ENCODE peak calls at places on chromosomes 4 and X, in eight cellular contexts. Q, U, E, Y, P, N, W and F are unnamed samples.

GRCh38 chr4:124409044-124409443 is 303.5 kb downstream of the ANKRD50 start:
- DNase-seq in Q (no peak), U (no peak), E (no peak), Y (no peak), P (no peak), N (no peak), W (no peak), F (no peak)

GRCh38 chr4:124939908-124940307 is 227.4 kb upstream of the ANKRD50 start:
- DNase-seq in Q (no peak), U (no peak), E (no peak), Y (no peak), P (no peak), N (no peak), W (no peak), F (no peak)

GRCh38 chr4:113566015-113566795 is 195.3 kb downstream of the CAMK2D start:
- DNase-seq in Q (no peak), U (no peak), E (no peak), Y (no peak), P (no peak), N (no peak), W (no peak), F (no peak)

GRCh38 chr4:141587897-141588296 is 48.5 kb upstream of the IL15 start:
- DNase-seq in Q (no peak), U (no peak), E (no peak), Y (no peak), P (no peak), N (no peak), W (no peak), F (no peak)

GRCh38 chr4:57303012-57303751 is 193.0 kb upstream of the IGFBP7 start:
- DNase-seq in Q (peak; percentile 23), U (no peak), E (no peak), Y (no peak), P (no peak), N (no peak), W (no peak), F (no peak)

GRCh38 chr4:78018271-78019049 is 38.7 kb upstream of the FRAS1 start:
- DNase-seq in Q (peak; percentile 27), U (no peak), E (no peak), Y (no peak), P (no peak), N (no peak), W (no peak), F (no peak)

GRCh38 chrX:1673337-1673736 is 58.5 kb downstream of the ASMT start:
- DNase-seq in Q (peak; percentile 10), U (no peak), E (peak; percentile 41), Y (peak; percentile 32), P (no peak), N (no peak), W (no peak), F (peak; percentile 44)

GRCh38 chrX:57964975-57965374 is 54.7 kb upstream of the ZXDA start:
- DNase-seq in Q (no peak), U (no peak), E (no peak), Y (no peak), P (no peak), N (no peak), W (no peak), F (no peak)

DNA sequence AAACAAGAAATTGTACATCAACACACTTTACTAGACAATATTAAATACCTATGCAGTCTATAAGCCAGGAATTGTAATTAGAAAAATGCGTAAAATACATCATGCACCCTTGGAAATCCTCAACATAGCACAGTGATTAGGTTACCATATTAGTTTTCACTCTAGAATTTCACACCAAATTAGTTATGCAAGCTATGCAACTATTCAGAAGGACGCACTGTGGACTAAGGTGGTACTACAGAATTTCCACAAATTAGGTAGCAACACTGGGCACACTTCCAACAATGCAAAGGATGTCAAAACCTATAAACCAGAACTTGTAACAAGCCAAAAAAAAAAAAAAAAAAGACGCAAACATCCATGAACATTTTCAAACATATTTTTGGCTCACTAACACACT is 71.1 kb upstream of the ZCCHC13 start:
- DNase-seq in Q (no peak), U (no peak), E (no peak), Y (no peak), P (no peak), N (no peak), W (no peak), F (peak; percentile 32)
- TF ChIP-seq CTCF in Q (no peak), U (no peak), E (peak; percentile 33), Y (peak; percentile 35), P (peak; percentile 19), N (no peak), W (no peak), F (no peak)

GRCh38 chrX:10603612-10604011 is 16.8 kb downstream of the MID1 start:
- DNase-seq in Q (no peak), U (no peak), E (no peak), Y (no peak), P (no peak), N (no peak), W (no peak), F (no peak)

GRCh38 chrX:10600479-10600878 is 19.9 kb downstream of the MID1 start:
- DNase-seq in Q (no peak), U (no peak), E (no peak), Y (no peak), P (no peak), N (no peak), W (no peak), F (no peak)

GRCh38 chrX:10602646-10603045 is 17.7 kb downstream of the MID1 start:
- DNase-seq in Q (no peak), U (no peak), E (no peak), Y (no peak), P (no peak), N (no peak), W (no peak), F (no peak)

GRCh38 chrX:10598540-10598939 is 21.8 kb downstream of the MID1 start:
- DNase-seq in Q (peak; percentile 31), U (no peak), E (no peak), Y (no peak), P (no peak), N (no peak), W (no peak), F (no peak)

DNA sequence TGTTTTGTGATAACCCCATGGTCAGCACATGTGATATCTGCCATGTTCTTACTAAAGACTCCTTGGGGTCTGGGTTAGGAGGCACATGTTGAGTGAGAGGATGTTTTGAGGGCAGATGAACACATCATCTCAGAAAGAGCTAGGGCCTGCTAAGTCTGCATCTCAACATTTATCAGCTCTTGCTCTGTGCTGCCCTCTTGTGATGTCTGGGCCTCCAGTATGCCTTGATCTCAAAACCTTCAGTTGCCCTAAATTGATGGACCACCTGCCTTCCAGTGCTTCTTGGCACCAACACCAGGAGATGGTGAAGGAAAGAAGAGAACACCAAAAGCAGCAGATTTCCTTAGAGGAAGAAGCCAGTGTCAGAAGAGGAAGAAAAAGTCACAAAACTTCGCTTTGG is 22.5 kb downstream of the MID1 start:
- DNase-seq in Q (peak; percentile 19), U (no peak), E (no peak), Y (peak; percentile 48), P (no peak), N (no peak), W (no peak), F (peak; percentile 56)
- TF ChIP-seq CTCF in Q (peak; percentile 43), U (peak; percentile 72), E (peak; percentile 49), Y (no peak), P (peak; percentile 24), N (peak; percentile 39), W (no peak), F (peak; percentile 48)

DNA sequence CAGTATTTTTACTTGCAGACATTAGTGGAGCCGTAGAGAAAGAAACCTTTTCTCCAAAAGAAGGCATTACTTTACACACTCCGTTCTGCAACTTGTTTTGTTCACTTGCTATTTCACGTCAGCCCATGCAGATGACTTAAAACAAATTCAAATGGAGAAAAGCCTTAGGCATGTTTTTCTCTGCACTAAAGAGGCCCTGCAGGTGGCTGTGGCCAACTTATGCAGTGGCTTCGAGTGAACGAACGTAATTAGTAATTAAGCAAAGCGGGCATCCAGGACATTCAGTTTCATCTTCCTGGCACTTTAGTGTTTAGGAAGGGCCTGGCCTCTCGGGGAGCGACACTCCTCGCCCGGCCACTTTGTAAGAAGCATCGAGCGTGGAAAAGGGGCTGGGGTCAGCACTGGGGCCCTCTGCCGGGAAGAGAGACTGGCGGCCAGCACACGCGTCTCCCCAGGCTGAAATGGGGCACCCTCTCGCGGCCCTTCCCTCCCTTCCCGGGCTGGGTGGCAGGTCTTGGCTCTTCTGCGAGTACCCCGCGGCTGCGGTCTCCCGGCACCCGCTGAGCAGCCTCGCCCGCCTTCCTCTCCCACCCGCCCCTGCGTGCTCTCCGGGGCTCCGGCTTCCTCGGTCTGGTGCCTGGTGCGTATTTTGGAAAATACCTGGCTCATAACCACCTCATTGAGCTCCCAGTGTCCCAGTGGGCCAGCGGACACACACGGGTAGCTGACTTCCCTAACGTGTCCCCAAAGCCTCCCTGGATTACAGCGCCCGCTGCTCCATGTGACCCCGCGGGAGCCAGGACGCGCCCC is 706 bp upstream of the CYP4V2 start:
- DNase-seq in Q (peak; percentile 60), U (no peak), E (no peak), Y (peak; percentile 26), P (peak; percentile 26), N (peak; percentile 58), W (peak; percentile 41), F (peak; percentile 45)
- TF ChIP-seq CTCF in Q (peak; percentile 7), U (peak; percentile 31), E (no peak), Y (no peak), P (peak; percentile 22), N (peak; percentile 8), W (no peak), F (no peak)

GRCh38 chr4:173539986-173540385 is 10.0 kb upstream of the HAND2 start:
- DNase-seq in Q (no peak), U (no peak), E (no peak), Y (no peak), P (no peak), N (no peak), W (no peak), F (no peak)

GRCh38 chr4:173536808-173537429 is 6.9 kb upstream of the HAND2 start:
- DNase-seq in Q (peak; percentile 44), U (no peak), E (peak; percentile 23), Y (peak; percentile 52), P (no peak), N (no peak), W (no peak), F (no peak)

GRCh38 chr4:173537628-173538147 is 7.7 kb upstream of the HAND2 start:
- DNase-seq in Q (no peak), U (no peak), E (no peak), Y (no peak), P (no peak), N (no peak), W (no peak), F (no peak)

GRCh38 chr4:173538903-173539445 is 8.9 kb upstream of the HAND2 start:
- DNase-seq in Q (no peak), U (no peak), E (no peak), Y (no peak), P (no peak), N (no peak), W (no peak), F (no peak)

DNA sequence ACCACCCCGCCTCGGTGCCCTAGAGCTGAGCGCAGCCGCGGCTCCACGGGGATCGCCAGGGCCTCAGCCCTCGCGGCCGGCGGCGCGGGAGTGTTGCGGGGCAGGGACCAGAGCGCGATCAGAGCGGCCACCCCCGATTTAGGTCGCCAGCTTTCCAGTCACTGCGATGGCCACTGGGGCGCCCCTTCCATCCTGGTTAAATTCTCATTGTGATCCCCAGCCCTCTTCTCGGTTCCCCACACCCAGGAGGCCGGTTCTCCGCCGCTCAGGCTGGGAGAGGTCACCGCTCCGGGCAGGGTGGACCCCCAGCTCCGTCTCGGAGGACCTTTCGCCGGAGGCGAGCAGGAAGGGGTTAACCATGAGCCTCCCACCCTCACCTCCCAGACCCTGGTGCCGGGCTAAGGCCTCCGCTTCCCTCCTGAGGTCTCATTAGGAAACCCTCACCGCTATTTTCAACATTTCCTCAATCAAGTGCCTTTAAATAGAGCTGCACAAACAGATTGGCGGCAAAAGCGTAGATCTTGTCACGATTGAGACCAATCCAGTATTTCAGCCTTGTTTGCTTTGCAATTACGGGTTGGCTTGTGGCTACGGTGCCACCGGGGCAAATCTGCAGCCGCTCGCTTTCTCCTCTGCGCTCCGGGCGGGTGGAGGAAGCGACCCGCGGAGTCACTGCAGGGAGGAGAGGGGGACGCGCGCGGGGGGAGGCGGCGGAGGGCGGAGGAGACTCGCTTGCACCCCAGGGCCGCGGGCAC is 8.3 kb upstream of the HAND2 start:
- DNase-seq in Q (peak; percentile 58), U (no peak), E (no peak), Y (peak; percentile 38), P (no peak), N (peak; percentile 74), W (no peak), F (no peak)
- TF ChIP-seq CTCF in Q (no peak), U (no peak), E (no peak), Y (no peak), P (no peak), N (no peak), W (no peak), F (no peak)